ENCODE peak calls at places on chromosomes 13 and 19, in ten cellular contexts. One of them, this sample, is unnamed.

GRCh38 chr13:23087884-23088283 is 92.9 kb upstream of the SGCG start:
- DNase-seq in dorsolateral prefrontal cortex: no peak
- DNase-seq in GM06990: no peak
- DNase-seq in ovary: no peak
- DNase-seq in astrocyte of the cerebellum: no peak
- DNase-seq in neural crest cell: peak
- DNase-seq in fibroblast of pulmonary artery: peak
- DNase-seq in type B pancreatic cell: no peak
- DNase-seq in Peyer's patch: no peak
- DNase-seq in fibroblast of the aortic adventitia: peak
- DNase-seq in this sample: no peak

GRCh38 chr19:40084948-40085347 is 5.8 kb downstream of the ZNF780A start:
- DNase-seq in Peyer's patch: no peak
- DNase-seq in fibroblast of the aortic adventitia: no peak
- DNase-seq in ovary: no peak
- DNase-seq in dorsolateral prefrontal cortex: no peak
- DNase-seq in astrocyte of the cerebellum: no peak
- DNase-seq in GM06990: no peak
- DNase-seq in fibroblast of pulmonary artery: no peak
- DNase-seq in type B pancreatic cell: no peak
- DNase-seq in neural crest cell: no peak
- DNase-seq in this sample: no peak

GRCh38 chr19:19554074-19555023 is 16.3 kb downstream of the CILP2 start:
- DNase-seq in astrocyte of the cerebellum: peak
- DNase-seq in fibroblast of the aortic adventitia: peak
- DNase-seq in GM06990: no peak
- DNase-seq in dorsolateral prefrontal cortex: no peak
- DNase-seq in ovary: no peak
- DNase-seq in neural crest cell: peak
- DNase-seq in Peyer's patch: peak
- DNase-seq in type B pancreatic cell: no peak
- DNase-seq in fibroblast of pulmonary artery: peak
- DNase-seq in this sample: no peak

GRCh38 chr13:112951674-112952371 is 17.2 kb upstream of the MCF2L start:
- DNase-seq in dorsolateral prefrontal cortex: no peak
- DNase-seq in neural crest cell: no peak
- DNase-seq in fibroblast of the aortic adventitia: no peak
- DNase-seq in GM06990: no peak
- DNase-seq in type B pancreatic cell: no peak
- DNase-seq in fibroblast of pulmonary artery: no peak
- DNase-seq in ovary: no peak
- DNase-seq in astrocyte of the cerebellum: no peak
- DNase-seq in Peyer's patch: no peak
- DNase-seq in this sample: no peak

GRCh38 chr19:10699650-10700335 is 1.4 kb upstream of the QTRT1 start:
- DNase-seq in Peyer's patch: peak
- DNase-seq in ovary: no peak
- DNase-seq in fibroblast of the aortic adventitia: peak
- DNase-seq in astrocyte of the cerebellum: peak
- DNase-seq in type B pancreatic cell: no peak
- DNase-seq in fibroblast of pulmonary artery: peak
- DNase-seq in neural crest cell: peak
- DNase-seq in dorsolateral prefrontal cortex: peak
- DNase-seq in GM06990: no peak
- DNase-seq in this sample: no peak

GRCh38 chr13:98216711-98217110 is 39.6 kb upstream of the RNF113B start:
- DNase-seq in type B pancreatic cell: no peak
- DNase-seq in astrocyte of the cerebellum: no peak
- DNase-seq in fibroblast of pulmonary artery: no peak
- DNase-seq in neural crest cell: no peak
- DNase-seq in Peyer's patch: no peak
- DNase-seq in ovary: no peak
- DNase-seq in fibroblast of the aortic adventitia: no peak
- DNase-seq in dorsolateral prefrontal cortex: no peak
- DNase-seq in GM06990: no peak
- DNase-seq in this sample: no peak

GRCh38 chr19:21532904-21533303 is 27.5 kb downstream of the ZNF429 start:
- DNase-seq in type B pancreatic cell: no peak
- DNase-seq in neural crest cell: no peak
- DNase-seq in ovary: no peak
- DNase-seq in fibroblast of pulmonary artery: no peak
- DNase-seq in GM06990: no peak
- DNase-seq in fibroblast of the aortic adventitia: no peak
- DNase-seq in Peyer's patch: no peak
- DNase-seq in dorsolateral prefrontal cortex: no peak
- DNase-seq in astrocyte of the cerebellum: no peak
- DNase-seq in this sample: no peak

GRCh38 chr19:8320564-8321066 is 560 bp downstream of the NDUFA7 start:
- DNase-seq in ovary: no peak
- DNase-seq in fibroblast of the aortic adventitia: no peak
- DNase-seq in dorsolateral prefrontal cortex: no peak
- DNase-seq in neural crest cell: no peak
- DNase-seq in type B pancreatic cell: no peak
- DNase-seq in fibroblast of pulmonary artery: no peak
- DNase-seq in Peyer's patch: no peak
- DNase-seq in GM06990: no peak
- DNase-seq in astrocyte of the cerebellum: no peak
- DNase-seq in this sample: no peak

GRCh38 chr19:45451850-45452387 is 15.9 kb upstream of the FOSB start:
- DNase-seq in astrocyte of the cerebellum: no peak
- DNase-seq in dorsolateral prefrontal cortex: no peak
- DNase-seq in Peyer's patch: no peak
- DNase-seq in ovary: no peak
- DNase-seq in neural crest cell: no peak
- DNase-seq in fibroblast of pulmonary artery: no peak
- DNase-seq in fibroblast of the aortic adventitia: no peak
- DNase-seq in GM06990: no peak
- DNase-seq in type B pancreatic cell: no peak
- DNase-seq in this sample: no peak

GRCh38 chr19:37551123-37551993 is 43.2 kb downstream of the ZNF571 start:
- DNase-seq in fibroblast of the aortic adventitia: peak
- DNase-seq in fibroblast of pulmonary artery: peak
- DNase-seq in GM06990: peak
- DNase-seq in neural crest cell: no peak
- DNase-seq in dorsolateral prefrontal cortex: no peak
- DNase-seq in type B pancreatic cell: no peak
- DNase-seq in astrocyte of the cerebellum: peak
- DNase-seq in ovary: no peak
- DNase-seq in Peyer's patch: peak
- DNase-seq in this sample: no peak

GRCh38 chr19:4352701-4353121 is 9.3 kb downstream of the MPND start:
- DNase-seq in fibroblast of pulmonary artery: peak
- DNase-seq in fibroblast of the aortic adventitia: peak
- DNase-seq in type B pancreatic cell: no peak
- DNase-seq in dorsolateral prefrontal cortex: no peak
- DNase-seq in GM06990: no peak
- DNase-seq in Peyer's patch: no peak
- DNase-seq in ovary: peak
- DNase-seq in astrocyte of the cerebellum: peak
- DNase-seq in neural crest cell: peak
- DNase-seq in this sample: no peak

GRCh38 chr19:58516964-58517833 is 2.4 kb downstream of the ZBTB45 start:
- DNase-seq in ovary: no peak
- DNase-seq in fibroblast of pulmonary artery: no peak
- DNase-seq in Peyer's patch: no peak
- DNase-seq in type B pancreatic cell: no peak
- DNase-seq in GM06990: no peak
- DNase-seq in dorsolateral prefrontal cortex: no peak
- DNase-seq in astrocyte of the cerebellum: no peak
- DNase-seq in neural crest cell: no peak
- DNase-seq in fibroblast of the aortic adventitia: no peak
- DNase-seq in this sample: no peak
- TF ChIP-seq CTCF in ovary: no peak
- TF ChIP-seq CTCF in fibroblast of pulmonary artery: no peak
- TF ChIP-seq CTCF in Peyer's patch: no peak
- TF ChIP-seq CTCF in type B pancreatic cell: no peak
- TF ChIP-seq CTCF in GM06990: no peak
- TF ChIP-seq CTCF in dorsolateral prefrontal cortex: no peak
- TF ChIP-seq CTCF in astrocyte of the cerebellum: no peak
- TF ChIP-seq CTCF in neural crest cell: no peak
- TF ChIP-seq CTCF in fibroblast of the aortic adventitia: no peak
- TF ChIP-seq CTCF in this sample: no peak

GRCh38 chr19:13024958-13025653 is 29.8 kb downstream of the NFIX start:
- DNase-seq in Peyer's patch: no peak
- DNase-seq in astrocyte of the cerebellum: no peak
- DNase-seq in fibroblast of the aortic adventitia: no peak
- DNase-seq in ovary: peak
- DNase-seq in GM06990: no peak
- DNase-seq in type B pancreatic cell: no peak
- DNase-seq in neural crest cell: no peak
- DNase-seq in dorsolateral prefrontal cortex: no peak
- DNase-seq in fibroblast of pulmonary artery: no peak
- DNase-seq in this sample: no peak

GRCh38 chr19:13022111-13022858 is 27.0 kb downstream of the NFIX start:
- DNase-seq in astrocyte of the cerebellum: no peak
- DNase-seq in neural crest cell: no peak
- DNase-seq in GM06990: peak
- DNase-seq in fibroblast of the aortic adventitia: peak
- DNase-seq in fibroblast of pulmonary artery: no peak
- DNase-seq in ovary: peak
- DNase-seq in dorsolateral prefrontal cortex: no peak
- DNase-seq in type B pancreatic cell: no peak
- DNase-seq in Peyer's patch: no peak
- DNase-seq in this sample: no peak

GRCh38 chr19:13024126-13024957 is 29.1 kb downstream of the NFIX start:
- DNase-seq in fibroblast of pulmonary artery: peak
- DNase-seq in Peyer's patch: no peak
- DNase-seq in neural crest cell: no peak
- DNase-seq in astrocyte of the cerebellum: no peak
- DNase-seq in GM06990: no peak
- DNase-seq in type B pancreatic cell: no peak
- DNase-seq in ovary: no peak
- DNase-seq in fibroblast of the aortic adventitia: peak
- DNase-seq in dorsolateral prefrontal cortex: no peak
- DNase-seq in this sample: no peak

GRCh38 chr19:13022859-13023636 is 27.8 kb downstream of the NFIX start:
- DNase-seq in ovary: peak
- DNase-seq in Peyer's patch: peak
- DNase-seq in GM06990: peak
- DNase-seq in astrocyte of the cerebellum: peak
- DNase-seq in fibroblast of pulmonary artery: peak
- DNase-seq in type B pancreatic cell: no peak
- DNase-seq in fibroblast of the aortic adventitia: peak
- DNase-seq in neural crest cell: no peak
- DNase-seq in dorsolateral prefrontal cortex: peak
- DNase-seq in this sample: peak

GRCh38 chr19:13023666-13024065 is 28.4 kb downstream of the NFIX start:
- DNase-seq in type B pancreatic cell: no peak
- DNase-seq in fibroblast of pulmonary artery: peak
- DNase-seq in astrocyte of the cerebellum: no peak
- DNase-seq in ovary: no peak
- DNase-seq in GM06990: no peak
- DNase-seq in Peyer's patch: no peak
- DNase-seq in fibroblast of the aortic adventitia: peak
- DNase-seq in dorsolateral prefrontal cortex: no peak
- DNase-seq in neural crest cell: no peak
- DNase-seq in this sample: no peak
- TF ChIP-seq CTCF in type B pancreatic cell: no peak
- TF ChIP-seq CTCF in fibroblast of pulmonary artery: no peak
- TF ChIP-seq CTCF in astrocyte of the cerebellum: no peak
- TF ChIP-seq CTCF in ovary: no peak
- TF ChIP-seq CTCF in GM06990: no peak
- TF ChIP-seq CTCF in Peyer's patch: no peak
- TF ChIP-seq CTCF in fibroblast of the aortic adventitia: no peak
- TF ChIP-seq CTCF in dorsolateral prefrontal cortex: no peak
- TF ChIP-seq CTCF in neural crest cell: no peak
- TF ChIP-seq CTCF in this sample: no peak

DNA sequence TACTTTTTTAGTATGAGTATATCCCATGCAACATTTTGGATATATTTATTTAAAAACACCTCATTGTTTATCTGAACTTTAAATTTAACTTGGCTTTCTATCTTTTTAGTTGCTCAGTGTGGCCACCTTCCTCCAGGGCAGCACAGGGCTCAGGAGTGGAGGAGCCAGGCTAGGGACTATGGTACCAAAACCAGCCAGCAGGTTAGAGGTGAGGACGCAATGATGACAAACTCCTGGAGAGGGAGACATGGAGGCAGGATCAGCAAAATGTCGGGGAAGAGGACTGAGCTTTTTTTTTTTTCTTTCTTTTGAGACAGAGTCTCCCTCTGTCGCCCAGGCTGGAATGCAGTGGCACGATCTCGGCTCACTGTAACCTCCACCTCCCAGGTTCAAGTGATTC is 29.6 kb upstream of the CALM3 start:
- DNase-seq in fibroblast of pulmonary artery: peak
- DNase-seq in type B pancreatic cell: no peak
- DNase-seq in dorsolateral prefrontal cortex: no peak
- DNase-seq in astrocyte of the cerebellum: no peak
- DNase-seq in fibroblast of the aortic adventitia: peak
- DNase-seq in neural crest cell: peak
- DNase-seq in Peyer's patch: no peak
- DNase-seq in GM06990: no peak
- DNase-seq in ovary: no peak
- DNase-seq in this sample: no peak
- TF ChIP-seq CTCF in fibroblast of pulmonary artery: peak
- TF ChIP-seq CTCF in type B pancreatic cell: peak
- TF ChIP-seq CTCF in dorsolateral prefrontal cortex: no peak
- TF ChIP-seq CTCF in astrocyte of the cerebellum: peak
- TF ChIP-seq CTCF in fibroblast of the aortic adventitia: peak
- TF ChIP-seq CTCF in neural crest cell: peak
- TF ChIP-seq CTCF in Peyer's patch: no peak
- TF ChIP-seq CTCF in GM06990: no peak
- TF ChIP-seq CTCF in ovary: no peak
- TF ChIP-seq CTCF in this sample: peak

GRCh38 chr19:50831026-50831396 is 2.4 kb downstream of the KLK15 start:
- DNase-seq in fibroblast of pulmonary artery: no peak
- DNase-seq in astrocyte of the cerebellum: no peak
- DNase-seq in dorsolateral prefrontal cortex: no peak
- DNase-seq in Peyer's patch: no peak
- DNase-seq in type B pancreatic cell: no peak
- DNase-seq in ovary: no peak
- DNase-seq in neural crest cell: no peak
- DNase-seq in GM06990: no peak
- DNase-seq in fibroblast of the aortic adventitia: no peak
- DNase-seq in this sample: no peak

GRCh38 chr19:50833802-50834167 is 411 bp upstream of the KLK15 start:
- DNase-seq in neural crest cell: no peak
- DNase-seq in GM06990: no peak
- DNase-seq in dorsolateral prefrontal cortex: no peak
- DNase-seq in Peyer's patch: no peak
- DNase-seq in fibroblast of pulmonary artery: no peak
- DNase-seq in type B pancreatic cell: no peak
- DNase-seq in fibroblast of the aortic adventitia: no peak
- DNase-seq in ovary: no peak
- DNase-seq in astrocyte of the cerebellum: no peak
- DNase-seq in this sample: no peak

GRCh38 chr19:50835103-50835784 is 1.9 kb upstream of the KLK15 start:
- DNase-seq in type B pancreatic cell: no peak
- DNase-seq in fibroblast of the aortic adventitia: no peak
- DNase-seq in Peyer's patch: no peak
- DNase-seq in ovary: no peak
- DNase-seq in GM06990: no peak
- DNase-seq in neural crest cell: no peak
- DNase-seq in fibroblast of pulmonary artery: peak
- DNase-seq in dorsolateral prefrontal cortex: no peak
- DNase-seq in astrocyte of the cerebellum: no peak
- DNase-seq in this sample: no peak

GRCh38 chr19:50832666-50833065 is 708 bp downstream of the KLK15 start:
- DNase-seq in type B pancreatic cell: no peak
- DNase-seq in fibroblast of the aortic adventitia: no peak
- DNase-seq in fibroblast of pulmonary artery: no peak
- DNase-seq in ovary: no peak
- DNase-seq in neural crest cell: no peak
- DNase-seq in Peyer's patch: no peak
- DNase-seq in dorsolateral prefrontal cortex: no peak
- DNase-seq in GM06990: no peak
- DNase-seq in astrocyte of the cerebellum: no peak
- DNase-seq in this sample: no peak

GRCh38 chr19:50833117-50833801 is at the start of gene KLK15:
- DNase-seq in astrocyte of the cerebellum: no peak
- DNase-seq in fibroblast of the aortic adventitia: no peak
- DNase-seq in GM06990: no peak
- DNase-seq in Peyer's patch: no peak
- DNase-seq in fibroblast of pulmonary artery: no peak
- DNase-seq in ovary: no peak
- DNase-seq in type B pancreatic cell: no peak
- DNase-seq in neural crest cell: no peak
- DNase-seq in dorsolateral prefrontal cortex: no peak
- DNase-seq in this sample: no peak
- TF ChIP-seq CTCF in astrocyte of the cerebellum: no peak
- TF ChIP-seq CTCF in fibroblast of the aortic adventitia: no peak
- TF ChIP-seq CTCF in GM06990: no peak
- TF ChIP-seq CTCF in Peyer's patch: no peak
- TF ChIP-seq CTCF in fibroblast of pulmonary artery: no peak
- TF ChIP-seq CTCF in ovary: no peak
- TF ChIP-seq CTCF in type B pancreatic cell: no peak
- TF ChIP-seq CTCF in neural crest cell: no peak
- TF ChIP-seq CTCF in dorsolateral prefrontal cortex: no peak
- TF ChIP-seq CTCF in this sample: no peak

This sample was measured in HFF-Myc.